ENCODE peak calls at places on chromosome 9, in eight cellular contexts. One of them, this sample, is unnamed.
A peak's percentile ranks its signal among the peaks of the same experiment; 100 is the strongest.

GRCh38 chr9:130539473-130540223 is 39.7 kb upstream of the FUBP3 start:
- DNase-seq in renal cortical epithelial cell: peak; percentile 54
- DNase-seq in activated CD8-positive, alpha-beta memory T cell treated with anti-CD3 and anti-CD28 coated beads for 24 hours: no peak
- DNase-seq in GM23248: peak; percentile 76
- DNase-seq in HL-60: no peak
- DNase-seq in lower lobe of right lung: no peak
- DNase-seq in tibial nerve: no peak
- DNase-seq in foreskin fibroblast: peak; percentile 84
- DNase-seq in this sample: no peak

GRCh38 chr9:121862973-121863372 is 211.5 kb downstream of the DAB2IP start:
- DNase-seq in GM23248: no peak
- DNase-seq in lower lobe of right lung: no peak
- DNase-seq in tibial nerve: no peak
- DNase-seq in renal cortical epithelial cell: no peak
- DNase-seq in foreskin fibroblast: no peak
- DNase-seq in HL-60: no peak
- DNase-seq in activated CD8-positive, alpha-beta memory T cell treated with anti-CD3 and anti-CD28 coated beads for 24 hours: no peak
- DNase-seq in this sample: no peak

GRCh38 chr9:124632077-124632621 is 125.0 kb upstream of the NR5A1 start:
- DNase-seq in tibial nerve: no peak
- DNase-seq in activated CD8-positive, alpha-beta memory T cell treated with anti-CD3 and anti-CD28 coated beads for 24 hours: no peak
- DNase-seq in foreskin fibroblast: peak; percentile 42
- DNase-seq in GM23248: peak; percentile 70
- DNase-seq in renal cortical epithelial cell: no peak
- DNase-seq in lower lobe of right lung: no peak
- DNase-seq in HL-60: no peak
- DNase-seq in this sample: no peak

GRCh38 chr9:136358888-136359287 is 4.7 kb downstream of the DNLZ start:
- DNase-seq in renal cortical epithelial cell: no peak
- DNase-seq in activated CD8-positive, alpha-beta memory T cell treated with anti-CD3 and anti-CD28 coated beads for 24 hours: no peak
- DNase-seq in lower lobe of right lung: no peak
- DNase-seq in foreskin fibroblast: no peak
- DNase-seq in tibial nerve: no peak
- DNase-seq in GM23248: no peak
- DNase-seq in HL-60: no peak
- DNase-seq in this sample: no peak

GRCh38 chr9:105413486-105414068 is 34.3 kb upstream of the FSD1L start:
- DNase-seq in activated CD8-positive, alpha-beta memory T cell treated with anti-CD3 and anti-CD28 coated beads for 24 hours: no peak
- DNase-seq in tibial nerve: no peak
- DNase-seq in foreskin fibroblast: peak; percentile 75
- DNase-seq in GM23248: peak; percentile 49
- DNase-seq in HL-60: no peak
- DNase-seq in renal cortical epithelial cell: peak; percentile 53
- DNase-seq in lower lobe of right lung: no peak
- DNase-seq in this sample: no peak

GRCh38 chr9:37582548-37583157 is 6.5 kb upstream of the FBXO10 start:
- DNase-seq in lower lobe of right lung: no peak
- DNase-seq in GM23248: peak; percentile 79
- DNase-seq in activated CD8-positive, alpha-beta memory T cell treated with anti-CD3 and anti-CD28 coated beads for 24 hours: no peak
- DNase-seq in HL-60: no peak
- DNase-seq in tibial nerve: no peak
- DNase-seq in foreskin fibroblast: peak; percentile 80
- DNase-seq in renal cortical epithelial cell: peak; percentile 83
- DNase-seq in this sample: no peak

GRCh38 chr9:79984429-79985067 is 412.8 kb downstream of the TLE4 start:
- DNase-seq in tibial nerve: no peak
- DNase-seq in renal cortical epithelial cell: no peak
- DNase-seq in GM23248: no peak
- DNase-seq in activated CD8-positive, alpha-beta memory T cell treated with anti-CD3 and anti-CD28 coated beads for 24 hours: no peak
- DNase-seq in lower lobe of right lung: no peak
- DNase-seq in HL-60: no peak
- DNase-seq in foreskin fibroblast: no peak
- DNase-seq in this sample: no peak

GRCh38 chr9:38226491-38226951 is 157.5 kb upstream of the SHB start:
- DNase-seq in GM23248: peak; percentile 5
- DNase-seq in foreskin fibroblast: no peak
- DNase-seq in HL-60: peak; percentile 22
- DNase-seq in tibial nerve: no peak
- DNase-seq in renal cortical epithelial cell: no peak
- DNase-seq in lower lobe of right lung: no peak
- DNase-seq in activated CD8-positive, alpha-beta memory T cell treated with anti-CD3 and anti-CD28 coated beads for 24 hours: peak; percentile 53
- DNase-seq in this sample: peak; percentile 64

GRCh38 chr9:95333426-95333825 is 15.9 kb upstream of the FANCC start:
- DNase-seq in lower lobe of right lung: no peak
- DNase-seq in GM23248: no peak
- DNase-seq in HL-60: no peak
- DNase-seq in foreskin fibroblast: no peak
- DNase-seq in renal cortical epithelial cell: no peak
- DNase-seq in activated CD8-positive, alpha-beta memory T cell treated with anti-CD3 and anti-CD28 coated beads for 24 hours: no peak
- DNase-seq in tibial nerve: no peak
- DNase-seq in this sample: no peak

GRCh38 chr9:123727332-123727731 is 202.6 kb downstream of the DENND1A start:
- DNase-seq in tibial nerve: no peak
- DNase-seq in lower lobe of right lung: no peak
- DNase-seq in renal cortical epithelial cell: peak; percentile 14
- DNase-seq in HL-60: no peak
- DNase-seq in activated CD8-positive, alpha-beta memory T cell treated with anti-CD3 and anti-CD28 coated beads for 24 hours: no peak
- DNase-seq in foreskin fibroblast: peak; percentile 52
- DNase-seq in GM23248: peak; percentile 21
- DNase-seq in this sample: no peak

GRCh38 chr9:125655691-125656410 is 51.2 kb downstream of the MAPKAP1 start:
- DNase-seq in tibial nerve: no peak
- DNase-seq in lower lobe of right lung: no peak
- DNase-seq in activated CD8-positive, alpha-beta memory T cell treated with anti-CD3 and anti-CD28 coated beads for 24 hours: no peak
- DNase-seq in foreskin fibroblast: no peak
- DNase-seq in HL-60: no peak
- DNase-seq in renal cortical epithelial cell: peak; percentile 22
- DNase-seq in GM23248: no peak
- DNase-seq in this sample: no peak

GRCh38 chr9:76688471-76689238 is 75.6 kb upstream of the PCA3 start:
- DNase-seq in foreskin fibroblast: peak; percentile 77
- DNase-seq in activated CD8-positive, alpha-beta memory T cell treated with anti-CD3 and anti-CD28 coated beads for 24 hours: no peak
- DNase-seq in GM23248: peak; percentile 43
- DNase-seq in lower lobe of right lung: no peak
- DNase-seq in renal cortical epithelial cell: peak; percentile 84
- DNase-seq in HL-60: peak; percentile 34
- DNase-seq in tibial nerve: no peak
- DNase-seq in this sample: no peak

GRCh38 chr9:125617087-125617486 is 89.9 kb downstream of the MAPKAP1 start:
- DNase-seq in lower lobe of right lung: no peak
- DNase-seq in GM23248: no peak
- DNase-seq in activated CD8-positive, alpha-beta memory T cell treated with anti-CD3 and anti-CD28 coated beads for 24 hours: no peak
- DNase-seq in tibial nerve: no peak
- DNase-seq in foreskin fibroblast: no peak
- DNase-seq in renal cortical epithelial cell: no peak
- DNase-seq in HL-60: no peak
- DNase-seq in this sample: no peak

GRCh38 chr9:104997536-104997935 is 69.6 kb upstream of the ABCA1 start:
- DNase-seq in foreskin fibroblast: peak; percentile 24
- DNase-seq in tibial nerve: no peak
- DNase-seq in GM23248: peak; percentile 17
- DNase-seq in lower lobe of right lung: no peak
- DNase-seq in activated CD8-positive, alpha-beta memory T cell treated with anti-CD3 and anti-CD28 coated beads for 24 hours: no peak
- DNase-seq in HL-60: no peak
- DNase-seq in renal cortical epithelial cell: no peak
- DNase-seq in this sample: no peak

GRCh38 chr9:33233659-33234335 is 6.2 kb upstream of the SPINK4 start:
- DNase-seq in activated CD8-positive, alpha-beta memory T cell treated with anti-CD3 and anti-CD28 coated beads for 24 hours: no peak
- DNase-seq in lower lobe of right lung: peak; percentile 83
- DNase-seq in GM23248: peak; percentile 95
- DNase-seq in renal cortical epithelial cell: peak; percentile 99
- DNase-seq in HL-60: no peak
- DNase-seq in foreskin fibroblast: peak; percentile 96
- DNase-seq in tibial nerve: peak; percentile 21
- DNase-seq in this sample: no peak

GRCh38 chr9:134165357-134166315 is 1.3 kb upstream of the RNU6ATAC start:
- DNase-seq in tibial nerve: no peak
- DNase-seq in activated CD8-positive, alpha-beta memory T cell treated with anti-CD3 and anti-CD28 coated beads for 24 hours: peak; percentile 86
- DNase-seq in foreskin fibroblast: peak; percentile 46
- DNase-seq in lower lobe of right lung: peak; percentile 67
- DNase-seq in GM23248: peak; percentile 75
- DNase-seq in HL-60: peak; percentile 70
- DNase-seq in renal cortical epithelial cell: no peak
- DNase-seq in this sample: no peak

GRCh38 chr9:32378496-32378895 is 5.9 kb upstream of the ACO1 start:
- DNase-seq in activated CD8-positive, alpha-beta memory T cell treated with anti-CD3 and anti-CD28 coated beads for 24 hours: no peak
- DNase-seq in renal cortical epithelial cell: peak; percentile 69
- DNase-seq in foreskin fibroblast: peak; percentile 86
- DNase-seq in lower lobe of right lung: no peak
- DNase-seq in HL-60: peak; percentile 30
- DNase-seq in tibial nerve: no peak
- DNase-seq in GM23248: peak; percentile 81
- DNase-seq in this sample: no peak

GRCh38 chr9:132243156-132244074 is 81.6 kb downstream of the NTNG2 start:
- DNase-seq in foreskin fibroblast: no peak
- DNase-seq in HL-60: no peak
- DNase-seq in activated CD8-positive, alpha-beta memory T cell treated with anti-CD3 and anti-CD28 coated beads for 24 hours: no peak
- DNase-seq in GM23248: peak; percentile 47
- DNase-seq in tibial nerve: no peak
- DNase-seq in renal cortical epithelial cell: no peak
- DNase-seq in lower lobe of right lung: peak; percentile 45
- DNase-seq in this sample: peak; percentile 83

GRCh38 chr9:137664676-137665075 is 45.9 kb downstream of the EHMT1 start:
- DNase-seq in GM23248: no peak
- DNase-seq in renal cortical epithelial cell: no peak
- DNase-seq in tibial nerve: no peak
- DNase-seq in foreskin fibroblast: no peak
- DNase-seq in lower lobe of right lung: no peak
- DNase-seq in activated CD8-positive, alpha-beta memory T cell treated with anti-CD3 and anti-CD28 coated beads for 24 hours: no peak
- DNase-seq in HL-60: no peak
- DNase-seq in this sample: no peak

GRCh38 chr9:122053951-122054350 is 39.2 kb downstream of the TTLL11 start:
- DNase-seq in tibial nerve: no peak
- DNase-seq in GM23248: peak; percentile 88
- DNase-seq in lower lobe of right lung: no peak
- DNase-seq in foreskin fibroblast: peak; percentile 62
- DNase-seq in HL-60: no peak
- DNase-seq in activated CD8-positive, alpha-beta memory T cell treated with anti-CD3 and anti-CD28 coated beads for 24 hours: no peak
- DNase-seq in renal cortical epithelial cell: no peak
- DNase-seq in this sample: no peak

GRCh38 chr9:89601856-89602562 is 2.8 kb upstream of the GADD45G start:
- DNase-seq in HL-60: no peak
- DNase-seq in GM23248: no peak
- DNase-seq in renal cortical epithelial cell: no peak
- DNase-seq in foreskin fibroblast: no peak
- DNase-seq in activated CD8-positive, alpha-beta memory T cell treated with anti-CD3 and anti-CD28 coated beads for 24 hours: peak; percentile 46
- DNase-seq in tibial nerve: no peak
- DNase-seq in lower lobe of right lung: no peak
- DNase-seq in this sample: no peak

This sample was measured in osteocyte.